ENCODE peak calls at places on chromosomes 11 and 22, in four cellular contexts. R, Q, W and J are unnamed samples.

GRCh38 chr11:76856111-76856510 is 4.6 kb upstream of the ACER3 start:
- DNase-seq in W (no peak), Q (no peak), R (no peak), J (no peak)

GRCh38 chr11:133227674-133228111 is 304.6 kb downstream of the OPCML start:
- DNase-seq in W (no peak), Q (no peak), R (no peak), J (no peak)

GRCh38 chr22:39457047-39457545 is 284 bp downstream of the MGAT3 start:
- DNase-seq in Q (no peak), W (no peak), R (no peak), J (no peak)

GRCh38 chr22:45239378-45240136 is 1.1 kb downstream of the KIAA0930 start:
- DNase-seq in R (no peak), Q (no peak), W (no peak), J (no peak)

GRCh38 chr11:77475206-77475605 is 1.3 kb upstream of the PAK1 start:
- DNase-seq in W (no peak), Q (no peak), R (no peak), J (no peak)

GRCh38 chr11:15158351-15159015 is 43.8 kb downstream of the INSC start:
- DNase-seq in R (no peak), W (peak), Q (peak), J (no peak)

GRCh38 chr22:17855891-17856290 is 81.6 kb upstream of the BID start:
- DNase-seq in Q (no peak), R (no peak), W (no peak), J (no peak)

GRCh38 chr11:3137486-3138177 is 27.5 kb downstream of the OSBPL5 start:
- DNase-seq in R (no peak), W (no peak), Q (no peak), J (no peak)

GRCh38 chr22:37178350-37179125 is 9.5 kb downstream of the C1QTNF6 start:
- DNase-seq in W (peak), R (peak), Q (no peak), J (no peak)

GRCh38 chr11:116515666-116516184 is 257.1 kb downstream of the BUD13 start:
- DNase-seq in R (no peak), W (no peak), Q (no peak), J (no peak)

GRCh38 chr11:22343411-22344032 is 5.3 kb downstream of the SLC17A6 start:
- DNase-seq in Q (no peak), R (peak), W (no peak), J (no peak)

GRCh38 chr11:111604392-111605009 is 2.3 kb downstream of the SIK2 start:
- DNase-seq in W (peak), R (no peak), Q (no peak), J (peak)

GRCh38 chr11:12724301-12725046 is 50.3 kb downstream of the TEAD1 start:
- DNase-seq in W (peak), Q (peak), R (no peak), J (peak)

GRCh38 chr11:66988238-66988637 is 13.1 kb downstream of the C11orf86 start:
- DNase-seq in W (no peak), Q (no peak), R (no peak), J (no peak)

GRCh38 chr11:3849297-3849874 is 6.1 kb upstream of the STIM1 start:
- DNase-seq in R (no peak), W (peak), Q (no peak), J (peak)

GRCh38 chr22:44472583-44472982 is 25.4 kb downstream of the RTL6 start:
- DNase-seq in R (no peak), W (no peak), Q (no peak), J (no peak)

GRCh38 chr11:126465573-126466287 is 110.2 kb downstream of the ST3GAL4 start:
- DNase-seq in W (no peak), R (no peak), Q (no peak), J (no peak)

GRCh38 chr11:125105921-125106320 is 5.5 kb downstream of the TMEM218 start:
- DNase-seq in W (no peak), R (no peak), Q (no peak), J (no peak)

GRCh38 chr11:102974552-102975280 is 19.2 kb upstream of the MMP13 start:
- DNase-seq in Q (no peak), W (peak), R (no peak), J (no peak)